ENCODE peak calls at places on chromosomes 3 and 15, in eight cellular contexts. One of them, this sample, is unnamed.

GRCh38 chr3:184351511-184352148 is 9.8 kb downstream of the CLCN2 start:
- DNase-seq in left cardiac atrium: no peak
- DNase-seq in hippocampal formation: no peak
- DNase-seq in psoas muscle: peak
- DNase-seq in occipital lobe: no peak
- DNase-seq in hepatocyte: no peak
- DNase-seq in RPMI8226: no peak
- DNase-seq in mesothelial cell of epicardium: no peak
- DNase-seq in this sample: no peak

GRCh38 chr15:68345481-68345880 is 67.9 kb downstream of the FEM1B start:
- DNase-seq in left cardiac atrium: no peak
- DNase-seq in hippocampal formation: no peak
- DNase-seq in psoas muscle: no peak
- DNase-seq in occipital lobe: no peak
- DNase-seq in hepatocyte: no peak
- DNase-seq in RPMI8226: no peak
- DNase-seq in mesothelial cell of epicardium: no peak
- DNase-seq in this sample: no peak

GRCh38 chr15:52798529-52799101 is 8.5 kb upstream of the ONECUT1 start:
- DNase-seq in left cardiac atrium: no peak
- DNase-seq in hippocampal formation: no peak
- DNase-seq in psoas muscle: no peak
- DNase-seq in occipital lobe: no peak
- DNase-seq in hepatocyte: no peak
- DNase-seq in RPMI8226: no peak
- DNase-seq in mesothelial cell of epicardium: no peak
- DNase-seq in this sample: no peak

GRCh38 chr3:49098429-49098828 is 4.6 kb upstream of the QRICH1 start:
- DNase-seq in left cardiac atrium: peak
- DNase-seq in hippocampal formation: no peak
- DNase-seq in psoas muscle: peak
- DNase-seq in occipital lobe: no peak
- DNase-seq in hepatocyte: no peak
- DNase-seq in RPMI8226: no peak
- DNase-seq in mesothelial cell of epicardium: no peak
- DNase-seq in this sample: peak

GRCh38 chr3:79521221-79521848 is 246.5 kb downstream of the ROBO1 start:
- DNase-seq in left cardiac atrium: no peak
- DNase-seq in hippocampal formation: no peak
- DNase-seq in psoas muscle: no peak
- DNase-seq in occipital lobe: no peak
- DNase-seq in hepatocyte: peak
- DNase-seq in RPMI8226: peak
- DNase-seq in mesothelial cell of epicardium: no peak
- DNase-seq in this sample: no peak

GRCh38 chr3:46925585-46925934 is 48.0 kb downstream of the PTH1R start:
- DNase-seq in left cardiac atrium: peak
- DNase-seq in hippocampal formation: no peak
- DNase-seq in psoas muscle: peak
- DNase-seq in occipital lobe: no peak
- DNase-seq in hepatocyte: no peak
- DNase-seq in RPMI8226: no peak
- DNase-seq in mesothelial cell of epicardium: no peak
- DNase-seq in this sample: no peak

GRCh38 chr15:47685141-47685870 is 32.0 kb upstream of the SEMA6D start:
- DNase-seq in left cardiac atrium: no peak
- DNase-seq in hippocampal formation: no peak
- DNase-seq in psoas muscle: no peak
- DNase-seq in occipital lobe: no peak
- DNase-seq in hepatocyte: no peak
- DNase-seq in RPMI8226: no peak
- DNase-seq in mesothelial cell of epicardium: no peak
- DNase-seq in this sample: no peak

GRCh38 chr3:177820683-177821316 is 623.5 kb upstream of the TBL1XR1 start:
- DNase-seq in left cardiac atrium: no peak
- DNase-seq in hippocampal formation: no peak
- DNase-seq in psoas muscle: no peak
- DNase-seq in occipital lobe: no peak
- DNase-seq in hepatocyte: no peak
- DNase-seq in RPMI8226: peak
- DNase-seq in mesothelial cell of epicardium: no peak
- DNase-seq in this sample: no peak

GRCh38 chr3:12797124-12797891 is 828 bp downstream of the CAND2 start:
- DNase-seq in left cardiac atrium: no peak
- DNase-seq in hippocampal formation: no peak
- DNase-seq in psoas muscle: no peak
- DNase-seq in occipital lobe: no peak
- DNase-seq in hepatocyte: no peak
- DNase-seq in RPMI8226: no peak
- DNase-seq in mesothelial cell of epicardium: no peak
- DNase-seq in this sample: no peak

GRCh38 chr3:115975353-115975752 is 352.0 kb downstream of the GAP43 start:
- DNase-seq in left cardiac atrium: no peak
- DNase-seq in hippocampal formation: no peak
- DNase-seq in psoas muscle: no peak
- DNase-seq in occipital lobe: no peak
- DNase-seq in hepatocyte: peak
- DNase-seq in RPMI8226: no peak
- DNase-seq in mesothelial cell of epicardium: no peak
- DNase-seq in this sample: no peak

This sample was measured in aorta.